ENCODE peak calls at places on chromosomes 5 and 9, in five cellular contexts. E, L, J, H and A are unnamed samples.

GRCh38 chr9:135282001-135282731 is 194.7 kb downstream of the OLFM1 start:
- DNase-seq in H (no peak), J (peak), L (peak), E (no peak), A (peak)

GRCh38 chr9:115115924-115116323 is 2.0 kb downstream of the TNC start:
- DNase-seq in E (no peak), L (no peak), J (peak), H (peak), A (no peak)

GRCh38 chr9:38358390-38359296 is 33.9 kb upstream of the ALDH1B1 start:
- DNase-seq in J (no peak), L (no peak), E (no peak), H (no peak), A (no peak)

GRCh38 chr5:55625913-55626312 is 86.2 kb downstream of the SLC38A9 start:
- DNase-seq in J (no peak), H (no peak), E (no peak), L (no peak), A (no peak)

GRCh38 chr5:101123365-101123764 is 220.3 kb upstream of the ST8SIA4 start:
- DNase-seq in E (no peak), H (no peak), J (no peak), L (no peak), A (no peak)

GRCh38 chr5:119301210-119301609 is 54.6 kb upstream of the TNFAIP8 start:
- DNase-seq in L (no peak), J (no peak), H (no peak), E (no peak), A (no peak)

GRCh38 chr9:3337515-3337914 is 188.3 kb downstream of the RFX3 start:
- DNase-seq in J (peak), E (no peak), H (peak), L (no peak), A (no peak)

GRCh38 chr9:21682981-21683380 is 119.5 kb upstream of the MTAP start:
- DNase-seq in L (no peak), H (peak), E (no peak), J (no peak), A (no peak)

GRCh38 chr5:75566710-75567309 is 44.4 kb upstream of the ANKDD1B start:
- DNase-seq in J (peak), E (peak), H (peak), L (no peak), A (no peak)

GRCh38 chr5:36250427-36250826 is 8.7 kb upstream of the NADK2 start:
- DNase-seq in E (no peak), J (no peak), L (no peak), H (no peak), A (no peak)

GRCh38 chr9:114906922-114907571 is 23.3 kb downstream of the TNFSF8 start:
- DNase-seq in L (no peak), H (peak), J (peak), E (no peak), A (no peak)

GRCh38 chr5:17304282-17304681 is 86.9 kb downstream of the BASP1 start:
- DNase-seq in E (no peak), H (peak), L (no peak), J (no peak), A (no peak)

GRCh38 chr5:76216748-76217147 is 133.6 kb downstream of the SV2C start:
- DNase-seq in L (no peak), E (no peak), J (no peak), H (no peak), A (no peak)

GRCh38 chr5:176379881-176380280 is 8.5 kb downstream of the NOP16 start:
- DNase-seq in L (no peak), E (no peak), H (no peak), J (no peak), A (no peak)

GRCh38 chr5:37769840-37770239 is 70.0 kb downstream of the GDNF start:
- DNase-seq in H (no peak), E (no peak), L (no peak), J (no peak), A (no peak)

GRCh38 chr5:164052536-164053090 is 547.2 kb downstream of the MAT2B start:
- DNase-seq in E (no peak), J (no peak), L (no peak), H (peak), A (no peak)

GRCh38 chr5:140926211-140926902 is at the start of gene PCDHAC1:
- DNase-seq in L (peak), E (no peak), H (peak), J (peak), A (peak)

GRCh38 chr5:135843571-135844337 is 9.3 kb downstream of the SLC25A48 start:
- DNase-seq in E (no peak), H (no peak), L (peak), J (no peak), A (peak)

GRCh38 chr9:73080110-73080683 is 71.5 kb upstream of the ANXA1 start:
- DNase-seq in E (no peak), L (no peak), J (no peak), H (no peak), A (no peak)

GRCh38 chr9:113540466-113540865 is 76.9 kb downstream of the RGS3 start:
- DNase-seq in L (no peak), H (no peak), E (no peak), J (no peak), A (no peak)

GRCh38 chr9:109249615-109250014 is 71.2 kb downstream of the EPB41L4B start:
- DNase-seq in J (no peak), L (no peak), H (no peak), E (no peak), A (no peak)

GRCh38 chr9:122374885-122375420 is 4.1 kb downstream of the PTGS1 start:
- DNase-seq in E (no peak), J (peak), L (peak), H (peak), A (no peak)

GRCh38 chr9:86713456-86713855 is 233.8 kb downstream of the GAS1 start:
- DNase-seq in E (no peak), L (no peak), H (peak), J (no peak), A (no peak)

GRCh38 chr9:37390759-37391158 is 31.7 kb upstream of the GRHPR start:
- DNase-seq in H (no peak), J (no peak), L (no peak), E (no peak), A (no peak)